ENCODE peak calls at places on chromosomes 12 and 14, in ten cellular contexts. Q, Y, J, V, O, E, T, W, U and F are unnamed samples.

GRCh38 chr14:61454545-61454944 is 133.2 kb downstream of the PRKCH start:
- DNase-seq in U (no peak), J (no peak), T (peak; percentile 5), E (no peak), Y (no peak), W (no peak), V (no peak), O (no peak), Q (no peak), F (no peak)

GRCh38 chr14:31045501-31046080 is 19.4 kb upstream of the STRN3 start:
- DNase-seq in E (no peak), T (no peak), Y (no peak), W (no peak), Q (no peak), J (no peak), U (no peak), O (no peak), V (no peak), F (no peak)

GRCh38 chr12:13121568-13121967 is 18.1 kb upstream of the GSG1 start:
- DNase-seq in J (no peak), E (no peak), Q (no peak), Y (no peak), O (no peak), U (no peak), W (no peak), T (no peak), V (no peak), F (no peak)

GRCh38 chr14:51658441-51659173 is 6.9 kb downstream of the FRMD6 start:
- DNase-seq in T (no peak), Q (no peak), O (no peak), Y (no peak), W (no peak), V (no peak), U (no peak), J (no peak), E (no peak), F (no peak)

GRCh38 chr12:110577717-110578521 is 5.2 kb downstream of the PPTC7 start:
- DNase-seq in T (peak; percentile 33), J (no peak), E (no peak), Q (no peak), V (no peak), Y (no peak), O (no peak), U (peak; percentile 43), W (peak; percentile 83), F (peak; percentile 75)

GRCh38 chr14:55274144-55274543 is 2.9 kb downstream of the FBXO34 start:
- DNase-seq in J (no peak), U (no peak), E (no peak), W (no peak), O (no peak), Y (no peak), V (no peak), T (no peak), Q (no peak), F (no peak)

GRCh38 chr12:120669055-120669828 is 17.7 kb upstream of the MLEC start:
- DNase-seq in U (no peak), Y (no peak), V (no peak), E (no peak), O (no peak), Q (no peak), T (no peak), W (peak; percentile 66), J (no peak), F (no peak)

GRCh38 chr12:123113038-123113437 is 37.9 kb downstream of the PITPNM2 start:
- DNase-seq in O (no peak), Q (no peak), J (no peak), V (no peak), Y (no peak), W (no peak), E (no peak), U (no peak), T (no peak), F (no peak)